ENCODE peak calls at places on chromosome 17, in six cellular contexts. W is astrocyte of the spinal cord, N is psoas muscle, K is uterus, A is heart right ventricle, P is GM12865. J is an unnamed sample.

GRCh38 chr17:1709971-1710806 is at the start of gene TLCD2:
- DNase-seq in W (peak), N (peak), K (peak), A (peak), P (no peak), J (no peak)

GRCh38 chr17:42059815-42060214 is 9.4 kb upstream of the C17orf113 start:
- DNase-seq in W (no peak), N (no peak), K (no peak), A (no peak), P (no peak), J (no peak)

GRCh38 chr17:50263293-50264262 is 10.7 kb upstream of the TMEM92 start:
- DNase-seq in W (no peak), N (peak), K (peak), A (no peak), P (no peak), J (no peak)

GRCh38 chr17:29018788-29019474 is 13.1 kb upstream of the SEZ6 start:
- DNase-seq in W (no peak), N (no peak), K (no peak), A (no peak), P (no peak), J (no peak)

GRCh38 chr17:4080686-4081085 is 62.1 kb downstream of the ZZEF1 start:
- DNase-seq in W (no peak), N (no peak), K (no peak), A (no peak), P (no peak), J (no peak)

GRCh38 chr17:20066253-20066652 is 57.1 kb downstream of the SPECC1 start:
- DNase-seq in W (peak), N (peak), K (peak), A (peak), P (no peak), J (peak)

GRCh38 chr17:47315451-47316266 is 8.1 kb upstream of the EFCAB13 start:
- DNase-seq in W (peak), N (no peak), K (peak), A (peak), P (peak), J (peak)

GRCh38 chr17:46758614-46759013 is 59.9 kb downstream of the WNT3 start:
- DNase-seq in W (no peak), N (no peak), K (no peak), A (no peak), P (no peak), J (no peak)

GRCh38 chr17:42431758-42432161 is 8.7 kb upstream of the CAVIN1 start:
- DNase-seq in W (no peak), N (no peak), K (no peak), A (no peak), P (no peak), J (no peak)

GRCh38 chr17:59763861-59764260 is 56.4 kb downstream of the VMP1 start:
- DNase-seq in W (peak), N (no peak), K (no peak), A (no peak), P (no peak), J (peak)

DNA sequence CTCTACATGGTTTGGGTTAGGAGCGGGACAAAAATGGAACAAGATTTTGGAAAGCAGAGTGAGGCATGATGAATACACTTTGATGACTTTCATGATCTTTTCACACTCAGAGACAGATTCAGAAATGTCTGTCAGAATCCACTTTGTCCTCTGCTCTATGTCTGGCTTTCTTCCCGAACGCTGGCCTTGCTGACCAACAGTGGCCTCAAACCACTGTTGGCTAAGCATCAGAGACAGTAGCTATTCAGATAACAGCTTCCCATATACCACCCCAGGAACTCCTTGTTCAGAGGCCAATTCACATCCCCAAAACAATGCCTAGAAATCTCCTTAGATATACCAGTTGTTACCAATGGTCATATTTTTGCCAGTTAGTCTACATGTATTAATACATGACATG is 40.9 kb downstream of the FBXL20 start:
- DNase-seq in W (no peak), N (no peak), K (no peak), A (peak), P (no peak), J (no peak)
- TF ChIP-seq CTCF in W (no peak), N (no peak), K (no peak), A (no peak), P (no peak), J (no peak)

GRCh38 chr17:71983828-71984227 is 137.0 kb upstream of the SOX9 start:
- DNase-seq in W (no peak), N (no peak), K (no peak), A (no peak), P (no peak), J (no peak)
- TF ChIP-seq CTCF in W (no peak), N (no peak), K (no peak), A (no peak), P (no peak), J (no peak)

GRCh38 chr17:81702934-81703746 is at the start of gene MRPL12:
- DNase-seq in W (peak), N (peak), K (peak), A (peak), P (peak), J (peak)
- TF ChIP-seq CTCF in W (peak), N (peak), K (no peak), A (peak), P (no peak), J (no peak)

GRCh38 chr17:7034955-7035590 is 742 bp upstream of the SLC16A13 start:
- DNase-seq in W (no peak), N (no peak), K (no peak), A (peak), P (peak), J (no peak)

GRCh38 chr17:7041607-7042506 is 2.0 kb downstream of the SLC16A11 start:
- DNase-seq in W (no peak), N (no peak), K (no peak), A (no peak), P (no peak), J (no peak)

GRCh38 chr17:7035591-7036368 is at the start of gene SLC16A13:
- DNase-seq in W (peak), N (peak), K (peak), A (peak), P (peak), J (peak)

GRCh38 chr17:7042507-7043194 is 1.2 kb downstream of the SLC16A11 start:
- DNase-seq in W (no peak), N (no peak), K (no peak), A (no peak), P (no peak), J (no peak)

GRCh38 chr17:7038025-7038862 is 2.4 kb downstream of the SLC16A13 start:
- DNase-seq in W (no peak), N (no peak), K (no peak), A (no peak), P (no peak), J (no peak)
- TF ChIP-seq CTCF in W (no peak), N (no peak), K (no peak), A (no peak), P (no peak), J (no peak)

DNA sequence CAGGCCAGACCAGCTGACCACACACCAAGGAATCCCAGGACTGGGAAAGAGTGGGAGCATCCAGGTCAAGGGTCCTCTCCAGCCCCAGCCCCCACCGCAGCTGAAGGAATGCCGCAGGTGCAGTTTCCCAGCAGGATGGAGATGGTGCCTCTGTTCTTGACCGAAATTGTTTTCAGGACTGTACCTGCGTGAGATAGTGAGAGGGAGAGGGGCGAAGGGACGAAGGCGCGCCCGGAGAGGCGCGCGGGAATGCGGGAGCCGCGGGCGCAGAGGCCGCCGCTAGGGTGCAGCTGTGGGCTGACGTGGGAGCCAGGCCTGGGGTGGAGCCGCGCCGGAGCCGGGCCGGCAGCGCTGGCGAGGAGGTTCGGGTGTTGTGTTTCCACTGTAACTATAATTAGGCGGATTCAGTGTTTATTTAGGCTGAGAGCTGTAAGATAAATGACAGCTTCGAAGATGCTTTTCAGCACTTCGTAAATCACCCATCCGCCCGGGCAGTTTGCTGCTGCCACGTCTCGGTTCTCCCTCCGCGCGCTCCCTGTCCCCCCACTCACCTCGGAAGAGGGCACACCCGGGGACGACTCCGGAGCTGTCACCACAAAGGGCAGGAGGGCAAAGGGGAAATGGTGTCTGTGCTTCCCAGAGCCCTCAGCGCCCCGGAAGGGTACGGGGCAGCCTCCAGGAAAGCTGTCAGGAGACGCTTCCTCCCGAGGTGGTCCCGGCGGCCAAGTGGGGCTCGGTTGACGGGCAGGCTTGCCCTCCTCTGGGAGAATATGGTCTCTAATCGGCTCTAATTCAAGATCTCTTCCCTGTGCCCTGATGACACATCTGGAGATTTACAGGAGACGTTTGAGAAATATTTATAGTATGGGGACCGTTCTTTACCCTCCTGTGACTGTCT is 38.2 kb downstream of the HOXB1 start:
- DNase-seq in W (peak), N (peak), K (peak), A (peak), P (peak), J (no peak)
- TF ChIP-seq CTCF in W (peak), N (peak), K (peak), A (peak), P (peak), J (peak)

GRCh38 chr17:66451188-66452149 is 149.1 kb downstream of the PRKCA start:
- DNase-seq in W (no peak), N (no peak), K (no peak), A (no peak), P (no peak), J (no peak)
- TF ChIP-seq CTCF in W (peak), N (no peak), K (no peak), A (no peak), P (peak), J (no peak)

DNA sequence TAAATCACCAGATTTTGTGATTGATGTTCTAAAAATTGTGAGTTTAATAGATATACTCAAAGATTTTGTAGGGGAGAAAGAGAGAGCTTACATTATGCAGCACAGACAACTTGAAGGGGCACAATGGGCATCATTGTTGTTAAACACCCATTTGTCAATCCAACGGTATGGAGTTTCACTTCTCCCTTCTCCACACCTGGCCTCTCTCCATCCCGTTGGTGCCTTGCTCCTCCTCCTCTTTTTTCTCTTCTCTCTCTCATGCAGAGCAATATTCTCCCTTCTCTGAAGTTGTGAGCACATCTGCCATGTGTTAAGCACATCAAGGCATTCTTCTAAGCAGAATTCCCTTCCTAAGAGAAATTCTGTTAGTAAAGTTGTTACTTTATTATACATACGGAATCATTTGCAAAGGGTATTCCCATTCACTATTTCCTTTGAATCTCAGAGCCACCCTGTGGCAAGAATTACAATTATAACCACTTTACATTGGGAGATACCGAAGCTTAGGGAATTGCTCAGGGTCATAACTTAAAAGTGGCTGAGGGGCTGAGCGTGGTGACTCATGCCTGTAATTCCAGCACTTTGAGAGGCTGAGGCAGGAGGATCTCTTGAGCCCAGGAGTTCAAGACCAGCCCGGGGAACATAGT is 40.5 kb upstream of the SKAP1 start:
- DNase-seq in W (peak), N (no peak), K (no peak), A (no peak), P (no peak), J (no peak)
- TF ChIP-seq CTCF in W (peak), N (no peak), K (no peak), A (no peak), P (no peak), J (peak)

GRCh38 chr17:31391496-31391949 is at the start of gene RAB11FIP4:
- DNase-seq in W (no peak), N (no peak), K (no peak), A (no peak), P (no peak), J (no peak)

GRCh38 chr17:31393749-31394146 is 2.3 kb downstream of the RAB11FIP4 start:
- DNase-seq in W (no peak), N (no peak), K (no peak), A (peak), P (no peak), J (no peak)

GRCh38 chr17:31394544-31394943 is 3.1 kb downstream of the RAB11FIP4 start:
- DNase-seq in W (peak), N (no peak), K (no peak), A (peak), P (peak), J (peak)

GRCh38 chr17:31392002-31392855 is 754 bp downstream of the RAB11FIP4 start:
- DNase-seq in W (no peak), N (no peak), K (no peak), A (no peak), P (no peak), J (no peak)

GRCh38 chr17:31392856-31393748 is 1.6 kb downstream of the RAB11FIP4 start:
- DNase-seq in W (no peak), N (no peak), K (no peak), A (peak), P (no peak), J (no peak)
- TF ChIP-seq CTCF in W (no peak), N (no peak), K (no peak), A (no peak), P (no peak), J (no peak)

GRCh38 chr17:81928497-81929252 is 1.1 kb upstream of the MAFG start:
- DNase-seq in W (no peak), N (peak), K (no peak), A (no peak), P (no peak), J (no peak)

GRCh38 chr17:81929253-81930141 is 2.0 kb upstream of the MAFG start:
- DNase-seq in W (no peak), N (peak), K (no peak), A (no peak), P (no peak), J (no peak)

GRCh38 chr17:81927145-81927652 is 336 bp downstream of the MAFG start:
- DNase-seq in W (no peak), N (no peak), K (no peak), A (no peak), P (no peak), J (no peak)

GRCh38 chr17:81926451-81927144 is 937 bp downstream of the MAFG start:
- DNase-seq in W (peak), N (peak), K (peak), A (peak), P (peak), J (peak)

GRCh38 chr17:81927653-81928496 is at the start of gene MAFG:
- DNase-seq in W (peak), N (peak), K (peak), A (peak), P (peak), J (peak)
- TF ChIP-seq CTCF in W (peak), N (peak), K (peak), A (no peak), P (peak), J (peak)